ENCODE peak calls at places on chromosome 16, in eight cellular contexts. K, J, S, X, M, L, Z and N are unnamed samples.

GRCh38 chr16:17313085-17313611 is 157.6 kb downstream of the XYLT1 start:
- DNase-seq in K (peak; percentile 93), J (no peak), S (no peak), X (no peak), M (no peak), L (no peak), Z (no peak), N (peak; percentile 67)

GRCh38 chr16:1790611-1791255 is 2.8 kb downstream of the IGFALS start:
- DNase-seq in K (no peak), J (no peak), S (no peak), X (no peak), M (no peak), L (no peak), Z (no peak), N (no peak)

GRCh38 chr16:29809850-29810698 is 1.9 kb upstream of the PRRT2 start:
- DNase-seq in K (peak; percentile 14), J (no peak), S (no peak), X (no peak), M (no peak), L (peak; percentile 21), Z (peak; percentile 23), N (no peak)

GRCh38 chr16:86031141-86031678 is 132.2 kb downstream of the IRF8 start:
- DNase-seq in K (no peak), J (no peak), S (no peak), X (no peak), M (no peak), L (no peak), Z (no peak), N (no peak)

GRCh38 chr16:86985656-86986030 is 331.5 kb downstream of the C16orf95 start:
- DNase-seq in K (no peak), J (no peak), S (no peak), X (no peak), M (no peak), L (no peak), Z (no peak), N (no peak)

GRCh38 chr16:66524601-66525164 is 25.2 kb downstream of the TK2 start:
- DNase-seq in K (no peak), J (no peak), S (no peak), X (no peak), M (no peak), L (no peak), Z (no peak), N (peak; percentile 87)

GRCh38 chr16:16183562-16183961 is 39.7 kb downstream of the ABCC6 start:
- DNase-seq in K (peak; percentile 20), J (no peak), S (no peak), X (no peak), M (no peak), L (peak; percentile 16), Z (no peak), N (no peak)

GRCh38 chr16:19882641-19883040 is 2.0 kb downstream of the GPRC5B start:
- DNase-seq in K (no peak), J (no peak), S (no peak), X (no peak), M (no peak), L (no peak), Z (no peak), N (peak; percentile 82)

GRCh38 chr16:57960826-57961472 is 10.0 kb downstream of the CNGB1 start:
- DNase-seq in K (no peak), J (no peak), S (no peak), X (no peak), M (no peak), L (no peak), Z (no peak), N (no peak)

GRCh38 chr16:12680531-12680930 is 123.2 kb downstream of the CPPED1 start:
- DNase-seq in K (no peak), J (no peak), S (no peak), X (no peak), M (no peak), L (no peak), Z (no peak), N (no peak)